ENCODE peak calls at places on chromosome 5, in ten cellular contexts. Y, S, Q, E, I, N, H, J, K and R are unnamed samples.

GRCh38 chr5:170126626-170127025 is 20.9 kb downstream of the FOXI1 start:
- DNase-seq in Y (no peak), S (no peak), Q (no peak), E (no peak), I (no peak), N (no peak), H (no peak), J (no peak), K (no peak), R (no peak)

GRCh38 chr5:131538177-131538593 is 96.8 kb downstream of the RAPGEF6 start:
- DNase-seq in Y (no peak), S (no peak), Q (no peak), E (peak; percentile 83), I (no peak), N (no peak), H (no peak), J (no peak), K (no peak), R (no peak)

GRCh38 chr5:3310551-3311340 is 284.9 kb upstream of the IRX1 start:
- DNase-seq in Y (no peak), S (peak; percentile 85), Q (no peak), E (no peak), I (no peak), N (no peak), H (no peak), J (no peak), K (no peak), R (no peak)

GRCh38 chr5:52751137-52751536 is 36.6 kb upstream of the ITGA1 start:
- DNase-seq in Y (no peak), S (no peak), Q (no peak), E (peak; percentile 46), I (no peak), N (no peak), H (no peak), J (no peak), K (no peak), R (no peak)

GRCh38 chr5:68395844-68396523 is 180.4 kb downstream of the PIK3R1 start:
- DNase-seq in Y (no peak), S (no peak), Q (no peak), E (no peak), I (peak; percentile 57), N (peak; percentile 51), H (no peak), J (no peak), K (no peak), R (no peak)

GRCh38 chr5:116360008-116360853 is 214.4 kb downstream of the SEMA6A start:
- DNase-seq in Y (peak; percentile 87), S (no peak), Q (no peak), E (no peak), I (no peak), N (peak; percentile 30), H (no peak), J (no peak), K (no peak), R (peak; percentile 55)

GRCh38 chr5:100797863-100798262 is 105.2 kb downstream of the ST8SIA4 start:
- DNase-seq in Y (no peak), S (no peak), Q (no peak), E (peak; percentile 56), I (no peak), N (no peak), H (no peak), J (no peak), K (no peak), R (no peak)

GRCh38 chr5:39639618-39640078 is 214.9 kb upstream of the DAB2 start:
- DNase-seq in Y (no peak), S (no peak), Q (no peak), E (peak; percentile 19), I (no peak), N (no peak), H (no peak), J (no peak), K (no peak), R (no peak)

GRCh38 chr5:88480245-88480644 is 211.6 kb upstream of the TMEM161B start:
- DNase-seq in Y (no peak), S (no peak), Q (no peak), E (no peak), I (no peak), N (no peak), H (no peak), J (no peak), K (no peak), R (no peak)

GRCh38 chr5:174335682-174336364 is 290.3 kb downstream of the NSG2 start:
- DNase-seq in Y (no peak), S (no peak), Q (no peak), E (no peak), I (no peak), N (no peak), H (no peak), J (no peak), K (no peak), R (no peak)

DNA sequence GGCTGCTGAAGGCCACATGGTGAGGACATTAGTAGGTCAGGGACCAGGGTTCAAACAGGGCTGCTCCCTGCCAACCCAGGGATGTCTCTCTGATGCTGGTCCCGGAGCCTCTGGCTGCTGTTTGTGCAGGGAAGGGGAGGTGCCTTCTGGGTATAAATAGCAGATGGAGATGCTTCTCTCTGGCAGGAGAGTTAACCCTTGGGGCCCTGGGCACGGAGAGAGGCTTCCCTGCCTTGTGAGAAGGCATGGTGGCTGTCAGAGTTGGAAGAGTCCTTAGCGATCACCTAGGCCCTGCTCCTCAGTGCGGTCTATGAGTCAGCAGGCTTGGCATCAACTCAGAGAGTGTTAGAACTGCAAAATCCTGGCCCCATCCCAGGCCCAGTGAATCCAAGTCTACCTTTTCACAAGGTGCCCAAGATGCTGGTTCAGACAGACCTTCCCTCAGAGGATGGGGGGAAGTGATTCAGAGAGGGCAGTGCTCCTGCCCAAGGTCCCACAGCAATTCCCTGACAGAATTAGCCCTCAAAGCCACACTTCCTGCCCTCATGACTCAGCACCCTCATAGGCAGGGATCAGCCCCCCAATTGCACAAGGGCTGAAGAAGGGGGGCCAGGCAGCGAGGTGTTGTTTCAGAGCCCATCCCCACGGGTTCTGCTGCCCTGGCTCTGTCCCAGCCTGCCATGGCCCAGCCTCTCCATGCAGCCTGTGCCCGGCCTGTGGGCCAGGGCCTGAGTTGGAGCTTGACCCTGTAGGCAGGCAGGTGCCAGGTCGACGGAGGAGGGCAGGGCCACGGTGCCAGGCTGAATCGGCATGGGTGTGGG is 25.6 kb downstream of the CAMK2A start:
- DNase-seq in Y (no peak), S (peak; percentile 72), Q (no peak), E (peak; percentile 90), I (peak; percentile 72), N (no peak), H (peak; percentile 12), J (peak; percentile 68), K (no peak), R (peak; percentile 63)
- H3K27ac ChIP-seq in Y (no peak overlapping the region), S (peak overlapping the region; percentile 59), Q (no peak overlapping the region), E (peak overlapping the region; percentile 58), I (no peak overlapping the region), N (no peak overlapping the region), H (no peak overlapping the region), J (no peak overlapping the region), K (no peak overlapping the region), R (no peak overlapping the region)

GRCh38 chr5:119070578-119070827 is 384 bp upstream of the DMXL1 start:
- DNase-seq in Y (peak; percentile 93), S (peak; percentile 80), Q (peak; percentile 92), E (no peak), I (no peak), N (peak; percentile 90), H (no peak), J (no peak), K (no peak), R (no peak)
- TF ChIP-seq POLR2A in Y (no peak), S (no peak), Q (no peak), E (peak; percentile 43), I (no peak), N (no peak), H (no peak), J (peak; percentile 12), K (no peak), R (no peak)

DNA sequence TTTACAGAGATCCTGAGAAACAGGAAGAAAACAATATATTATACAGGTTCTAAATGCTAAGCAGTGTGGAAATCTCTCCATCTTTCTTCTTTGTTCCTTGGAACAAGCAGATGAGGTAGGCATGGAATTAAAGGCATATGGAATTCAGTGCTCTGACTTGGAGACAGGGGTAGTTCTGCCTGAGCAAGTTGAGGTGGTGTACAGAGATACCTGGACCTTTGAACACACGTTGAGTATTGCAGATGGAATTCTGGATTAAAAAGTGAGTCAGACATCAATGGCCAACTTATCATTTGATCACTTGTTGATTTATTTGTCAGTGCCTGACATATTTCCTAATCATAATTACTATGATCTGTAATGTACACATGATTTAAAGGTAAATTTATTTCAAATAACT is 293.9 kb upstream of the IRX4 start:
- DNase-seq in Y (no peak), S (no peak), Q (no peak), E (no peak), I (no peak), N (no peak), H (no peak), J (no peak), K (no peak), R (no peak)
- H3K27me3 ChIP-seq in Y (no peaks in the 10 kb centered on the region), S (peaks cover 12% of the 10 kb centered on the region), Q (no peaks in the 10 kb centered on the region), E (no peaks in the 10 kb centered on the region), I (no peaks in the 10 kb centered on the region), N (no peaks in the 10 kb centered on the region), H (no peaks in the 10 kb centered on the region), J (no peaks in the 10 kb centered on the region), K (no peaks in the 10 kb centered on the region), R (no peaks in the 10 kb centered on the region)

DNA sequence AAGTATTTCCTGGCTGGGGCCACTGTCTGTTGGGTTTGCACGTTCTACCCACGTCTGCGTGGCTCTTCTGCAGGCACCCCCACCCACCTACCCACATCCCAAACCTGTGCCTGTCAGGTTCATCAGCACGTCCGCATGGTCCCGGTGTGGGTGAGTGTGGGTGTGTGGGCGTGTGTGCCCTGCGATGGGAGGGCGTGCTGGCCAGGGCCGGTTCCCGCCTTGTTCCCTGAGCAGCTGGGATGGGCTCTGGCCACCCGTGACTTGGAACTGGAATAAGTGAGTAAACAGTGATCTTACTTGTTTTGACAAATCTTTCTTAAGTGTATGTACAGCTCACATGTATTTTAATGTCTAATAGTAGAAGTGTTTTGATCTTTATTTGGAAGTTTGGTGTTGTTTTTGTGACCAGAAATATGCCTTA is 20.4 kb downstream of the ERGIC1 start:
- DNase-seq in Y (no peak), S (no peak), Q (peak; percentile 65), E (peak; percentile 63), I (peak; percentile 85), N (peak; percentile 75), H (peak; percentile 62), J (no peak), K (no peak), R (peak; percentile 60)
- H3K27ac ChIP-seq in Y (peak overlapping the region; percentile 78), S (peak overlapping the region; percentile 82), Q (peak overlapping the region; percentile 86), E (peak overlapping the region; percentile 98), I (peak overlapping the region; percentile 98), N (peak overlapping the region; percentile 64), H (peak overlapping the region; percentile 90), J (peak overlapping the region; percentile 1), K (no peak overlapping the region), R (peak overlapping the region; percentile 93)